ENCODE peak calls at places on chromosomes 12 and 14, in six cellular contexts. P is aorta; I is ureter; G is HAP-1; Q is foreskin fibroblast; B is stimulated activated CD4-positive, alpha-beta T cell treated with anti-CD3 and anti-CD28 coated beads, Interleukin-1b, Interleukin-23, amount 100 ng/mL, for 24 hours. K is an unnamed sample.
A peak's percentile ranks its signal among the peaks of the same experiment; 100 is the strongest.

GRCh38 chr14:95444132-95445129 is 72.0 kb downstream of the SYNE3 start:
- DNase-seq in I (no peak), G (no peak), B (no peak), P (no peak), Q (no peak), K (no peak)

GRCh38 chr12:94147991-94148840 is at the start of gene PLXNC1:
- DNase-seq in Q (no peak), G (peak; percentile 80), I (peak; percentile 54), B (no peak), P (peak; percentile 85), K (peak; percentile 94)

GRCh38 chr12:47989023-47989417 is 15.3 kb downstream of the COL2A1 start:
- DNase-seq in Q (no peak), B (no peak), I (no peak), G (no peak), P (no peak), K (no peak)

GRCh38 chr12:76303365-76303764 is 44.9 kb downstream of the BBS10 start:
- DNase-seq in P (no peak), Q (no peak), I (no peak), B (no peak), G (no peak), K (no peak)

GRCh38 chr14:90644882-90645281 is 171.3 kb downstream of the TTC7B start:
- DNase-seq in Q (peak; percentile 72), B (no peak), G (no peak), I (no peak), P (peak; percentile 63), K (no peak)

GRCh38 chr14:65329481-65329880 is 83.0 kb upstream of the FUT8 start:
- DNase-seq in G (no peak), B (no peak), I (no peak), P (no peak), Q (no peak), K (no peak)

GRCh38 chr14:105089746-105090492 is 24.7 kb upstream of the GPR132 start:
- DNase-seq in G (no peak), Q (no peak), I (no peak), P (no peak), B (no peak), K (peak; percentile 69)

GRCh38 chr14:75849496-75849895 is 132.3 kb downstream of the TGFB3 start:
- DNase-seq in B (no peak), G (no peak), Q (no peak), I (no peak), P (no peak), K (no peak)

GRCh38 chr14:29926701-29927595 is 699 bp downstream of the PRKD1 start:
- DNase-seq in B (no peak), G (peak; percentile 28), Q (peak; percentile 59), P (peak; percentile 63), I (peak; percentile 66), K (peak; percentile 75)

GRCh38 chr14:56759633-56760032 is 50.6 kb downstream of the OTX2 start:
- DNase-seq in G (peak; percentile 70), B (no peak), P (no peak), I (no peak), Q (no peak), K (no peak)